ENCODE peak calls at places on chromosomes 16 and 17, in eight cellular contexts. W is bronchial epithelial cell, P is OCI-LY7, H is Panc1, Y is cardiac fibroblast, Q is AG04449, G is left ventricle myocardium inferior, M is PC-9. O is an unnamed sample.

GRCh38 chr17:422196-422930 is 69.8 kb upstream of the RPH3AL start:
- DNase-seq in M (no peak), G (no peak), Q (no peak), Y (no peak), H (no peak), W (no peak), P (no peak), O (no peak)

GRCh38 chr17:72760368-72760767 is 332.1 kb downstream of the SLC39A11 start:
- DNase-seq in W (no peak), Q (no peak), M (no peak), H (no peak), P (no peak), G (no peak), Y (no peak), O (no peak)

GRCh38 chr16:85174871-85175723 is 62.8 kb upstream of the CIBAR2 start:
- DNase-seq in Y (peak), H (no peak), M (no peak), G (no peak), P (no peak), W (no peak), Q (no peak), O (no peak)

GRCh38 chr17:61574542-61575351 is 16.3 kb downstream of the NACA2 start:
- DNase-seq in W (peak), G (no peak), H (no peak), Y (peak), M (peak), Q (no peak), P (peak), O (no peak)

GRCh38 chr16:25413962-25414361 is 156.3 kb upstream of the ZKSCAN2 start:
- DNase-seq in W (peak), G (no peak), H (no peak), P (no peak), Q (no peak), Y (peak), M (no peak), O (no peak)

GRCh38 chr16:30885196-30885595 is 8.7 kb downstream of the BCL7C start:
- DNase-seq in M (no peak), P (no peak), Q (no peak), Y (no peak), W (no peak), H (no peak), G (no peak), O (no peak)

GRCh38 chr17:43608313-43608712 is 53.4 kb downstream of the MEOX1 start:
- DNase-seq in G (no peak), H (no peak), W (peak), Q (no peak), Y (peak), M (no peak), P (no peak), O (peak)

GRCh38 chr16:19997264-19997663 is 76.4 kb downstream of the GPR139 start:
- DNase-seq in G (no peak), Y (no peak), W (no peak), P (no peak), M (no peak), Q (no peak), H (no peak), O (no peak)

GRCh38 chr16:69424935-69425784 is 741 bp downstream of the CYB5B start:
- DNase-seq in Q (no peak), Y (no peak), M (no peak), W (no peak), H (no peak), G (no peak), P (peak), O (no peak)

GRCh38 chr17:31510273-31511175 is 119.0 kb downstream of the RAB11FIP4 start:
- DNase-seq in G (peak), Q (no peak), Y (no peak), W (no peak), M (no peak), H (no peak), P (no peak), O (no peak)

GRCh38 chr17:33438136-33438535 is 145.0 kb upstream of the ASIC2 start:
- DNase-seq in H (no peak), W (peak), Q (no peak), Y (no peak), P (no peak), G (no peak), M (no peak), O (no peak)

GRCh38 chr16:54282202-54282922 is 4.2 kb downstream of the IRX3 start:
- DNase-seq in M (no peak), W (no peak), G (peak), Q (no peak), Y (no peak), P (no peak), H (no peak), O (no peak)

GRCh38 chr16:10984509-10984908 is 40.1 kb downstream of the CLEC16A start:
- DNase-seq in P (no peak), Y (peak), M (no peak), H (no peak), Q (no peak), G (no peak), W (no peak), O (no peak)

GRCh38 chr16:15672514-15673167 is 22.6 kb downstream of the NDE1 start:
- DNase-seq in W (peak), P (no peak), G (peak), Y (peak), Q (peak), H (no peak), M (peak), O (peak)

GRCh38 chr16:82694239-82694874 is 67.6 kb downstream of the CDH13 start:
- DNase-seq in W (peak), Q (peak), H (no peak), P (no peak), G (no peak), M (no peak), Y (peak), O (no peak)

GRCh38 chr17:17297217-17297616 is 6.0 kb upstream of the NT5M start:
- DNase-seq in P (no peak), G (no peak), W (peak), Y (peak), Q (peak), M (no peak), H (no peak), O (no peak)

GRCh38 chr17:31517524-31517923 is 126.0 kb downstream of the RAB11FIP4 start:
- DNase-seq in M (peak), W (no peak), G (no peak), H (no peak), Y (no peak), P (no peak), Q (no peak), O (no peak)

GRCh38 chr17:14067347-14067746 is 2.0 kb upstream of the COX10 start:
- DNase-seq in H (no peak), W (peak), G (no peak), Q (no peak), P (no peak), M (no peak), Y (no peak), O (no peak)

GRCh38 chr16:86018487-86018886 is 119.5 kb downstream of the IRF8 start:
- DNase-seq in M (no peak), Y (peak), W (no peak), H (no peak), Q (no peak), P (no peak), G (peak), O (peak)

GRCh38 chr16:75064403-75065148 is 52.0 kb downstream of the LDHD start:
- DNase-seq in Y (no peak), Q (no peak), M (peak), G (no peak), P (no peak), W (peak), H (no peak), O (no peak)

GRCh38 chr17:47732399-47733046 is 513 bp upstream of the TBX21 start:
- DNase-seq in M (no peak), Q (no peak), W (no peak), G (no peak), H (no peak), P (no peak), Y (no peak), O (no peak)

GRCh38 chr17:75181608-75182318 is 996 bp downstream of the SUMO2 start:
- DNase-seq in P (peak), G (peak), H (no peak), Y (no peak), W (no peak), M (peak), Q (no peak), O (no peak)

GRCh38 chr16:85557083-85557975 is 55.8 kb upstream of the GSE1 start:
- DNase-seq in G (no peak), M (peak), P (peak), W (peak), Q (no peak), Y (no peak), H (no peak), O (no peak)

GRCh38 chr17:48442819-48443218 is 12.8 kb upstream of the SKAP1 start:
- DNase-seq in Y (peak), P (no peak), W (peak), Q (no peak), H (no peak), G (no peak), M (no peak), O (no peak)

GRCh38 chr17:58284613-58285421 is 4.1 kb upstream of the MPO start:
- DNase-seq in W (no peak), Y (no peak), M (no peak), Q (no peak), H (no peak), P (no peak), G (no peak), O (no peak)

GRCh38 chr16:74449470-74449869 is 28.2 kb upstream of the CLEC18B start:
- DNase-seq in G (no peak), Y (peak), Q (peak), M (peak), P (no peak), W (peak), H (no peak), O (no peak)

GRCh38 chr16:57626420-57627170 is 1.8 kb upstream of the ADGRG1 start:
- DNase-seq in H (no peak), G (no peak), Y (no peak), Q (no peak), P (no peak), M (no peak), W (no peak), O (no peak)

GRCh38 chr17:30226878-30227277 is 8.6 kb downstream of the SLC6A4 start:
- DNase-seq in H (no peak), M (no peak), P (no peak), G (no peak), Q (no peak), W (no peak), Y (no peak), O (no peak)

GRCh38 chr17:76458580-76459490 is 5.9 kb upstream of the UBE2O start:
- DNase-seq in P (peak), M (peak), G (peak), W (peak), Q (no peak), H (no peak), Y (peak), O (no peak)

GRCh38 chr17:8324913-8325312 is 14.7 kb upstream of the ODF4 start:
- DNase-seq in M (no peak), G (no peak), Q (no peak), P (no peak), Y (no peak), W (no peak), H (no peak), O (no peak)

GRCh38 chr17:8322078-8322477 is 12.0 kb downstream of the ARHGEF15 start:
- DNase-seq in H (no peak), G (no peak), M (no peak), W (no peak), Y (no peak), Q (no peak), P (no peak), O (no peak)

GRCh38 chr17:8324132-8324531 is 14.1 kb downstream of the ARHGEF15 start:
- DNase-seq in G (no peak), M (no peak), H (no peak), P (no peak), W (no peak), Y (no peak), Q (no peak), O (no peak)

GRCh38 chr17:8332128-8332527 is 7.5 kb upstream of the ODF4 start:
- DNase-seq in H (no peak), Y (no peak), W (no peak), G (no peak), P (no peak), Q (no peak), M (no peak), O (no peak)

GRCh38 chr17:8326591-8327583 is 12.8 kb upstream of the ODF4 start:
- DNase-seq in Y (peak), G (peak), H (no peak), M (no peak), W (no peak), Q (no peak), P (no peak), O (no peak)
- TF ChIP-seq CTCF in Y (no peak), G (no peak), H (no peak), M (no peak), W (no peak), Q (no peak), P (no peak), O (no peak)

GRCh38 chr17:3658784-3659449 is 9.5 kb downstream of the TAX1BP3 start:
- DNase-seq in M (no peak), P (no peak), G (no peak), H (no peak), Y (no peak), W (no peak), Q (no peak), O (no peak)

GRCh38 chr17:3657874-3658783 is 10.2 kb downstream of the TAX1BP3 start:
- DNase-seq in M (no peak), H (no peak), P (no peak), Y (no peak), G (no peak), W (peak), Q (no peak), O (no peak)

GRCh38 chr17:3660311-3660891 is 8.0 kb downstream of the TAX1BP3 start:
- DNase-seq in M (no peak), Y (no peak), G (peak), Q (no peak), P (no peak), H (no peak), W (no peak), O (no peak)

GRCh38 chr17:3657588-3657869 is 10.8 kb downstream of the TAX1BP3 start:
- DNase-seq in W (no peak), M (no peak), G (no peak), Q (no peak), P (no peak), Y (no peak), H (no peak), O (no peak)

GRCh38 chr17:3659541-3660111 is 8.8 kb downstream of the TAX1BP3 start:
- DNase-seq in M (peak), H (no peak), G (peak), Y (peak), Q (no peak), W (peak), P (no peak), O (no peak)
- TF ChIP-seq CTCF in M (no peak), H (no peak), G (no peak), Y (peak), Q (no peak), W (peak), P (no peak), O (peak)

GRCh38 chr17:50911450-50911849 is 45.3 kb upstream of the TOB1 start:
- DNase-seq in Q (no peak), M (no peak), P (no peak), W (no peak), H (no peak), G (no peak), Y (no peak), O (no peak)

GRCh38 chr17:50909765-50910661 is 43.9 kb upstream of the TOB1 start:
- DNase-seq in Q (no peak), M (no peak), H (no peak), Y (no peak), W (no peak), G (no peak), P (no peak), O (no peak)

GRCh38 chr17:50914510-50914849 is 48.3 kb upstream of the TOB1 start:
- DNase-seq in G (no peak), Q (no peak), H (no peak), Y (no peak), P (no peak), M (no peak), W (no peak), O (no peak)

GRCh38 chr17:50913120-50913519 is 47.0 kb upstream of the TOB1 start:
- DNase-seq in Y (no peak), G (no peak), W (no peak), Q (no peak), P (no peak), M (no peak), H (no peak), O (no peak)

DNA sequence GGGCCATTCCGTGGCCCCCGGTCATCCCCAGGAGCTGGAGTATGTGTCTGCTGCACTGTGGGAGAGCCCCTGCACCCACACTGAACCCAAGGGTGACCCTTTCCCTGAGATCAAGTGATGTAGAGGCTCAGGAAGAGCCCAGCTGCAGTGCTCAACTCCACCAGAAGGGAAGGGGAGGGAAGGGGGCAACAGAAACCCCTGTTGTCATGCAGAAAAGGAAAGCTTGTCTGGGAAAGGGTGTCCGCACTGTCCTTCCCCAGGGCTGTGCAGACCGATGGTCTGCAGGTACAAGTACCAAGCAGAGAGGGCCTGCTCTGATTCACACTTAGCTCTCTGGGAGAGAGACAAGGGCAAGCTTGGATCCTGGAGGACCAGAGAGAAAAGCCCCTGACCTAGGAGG is 45.7 kb upstream of the TOB1 start:
- DNase-seq in Q (no peak), P (no peak), W (no peak), H (no peak), M (no peak), Y (no peak), G (no peak), O (no peak)
- TF ChIP-seq CTCF in Q (no peak), P (no peak), W (no peak), H (no peak), M (no peak), Y (no peak), G (no peak), O (no peak)

DNA sequence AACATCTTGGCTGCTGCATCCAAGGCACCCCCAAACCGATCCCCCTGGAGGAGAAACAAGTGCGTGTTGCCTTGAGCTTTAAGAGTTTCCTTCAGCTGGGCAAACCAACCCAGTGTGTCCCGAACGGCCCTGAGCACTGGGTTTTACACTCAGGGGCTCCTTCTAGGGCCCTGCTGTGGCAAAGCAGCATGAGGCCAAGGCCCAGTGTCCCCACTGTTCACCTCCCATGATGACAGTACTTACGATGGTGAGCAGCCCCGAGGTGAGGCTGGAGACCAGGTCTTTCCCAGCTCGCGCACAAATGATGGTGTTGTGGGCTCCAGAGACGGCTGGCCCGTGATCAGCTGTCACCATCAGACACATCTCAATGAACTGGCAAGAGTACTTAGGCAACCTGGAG is 6.6 kb upstream of the KLHL11 start:
- DNase-seq in H (no peak), M (no peak), Y (no peak), P (no peak), Q (no peak), W (no peak), G (no peak), O (no peak)
- TF ChIP-seq CTCF in H (no peak), M (no peak), Y (no peak), P (no peak), Q (no peak), W (no peak), G (no peak), O (no peak)

GRCh38 chr17:81302324-81302723 is 7.2 kb upstream of the SLC38A10 start:
- DNase-seq in W (no peak), Q (no peak), P (no peak), G (no peak), Y (no peak), H (no peak), M (no peak), O (no peak)

GRCh38 chr17:81304196-81305015 is 9.3 kb upstream of the SLC38A10 start:
- DNase-seq in P (no peak), W (no peak), Q (no peak), H (no peak), M (no peak), Y (no peak), G (no peak), O (no peak)

GRCh38 chr17:81303385-81303784 is 8.3 kb upstream of the SLC38A10 start:
- DNase-seq in Y (no peak), W (no peak), Q (no peak), M (no peak), P (no peak), G (no peak), H (no peak), O (no peak)

GRCh38 chr17:81301195-81302144 is 6.4 kb upstream of the SLC38A10 start:
- DNase-seq in G (no peak), P (no peak), Y (no peak), W (peak), Q (no peak), H (no peak), M (no peak), O (no peak)

DNA sequence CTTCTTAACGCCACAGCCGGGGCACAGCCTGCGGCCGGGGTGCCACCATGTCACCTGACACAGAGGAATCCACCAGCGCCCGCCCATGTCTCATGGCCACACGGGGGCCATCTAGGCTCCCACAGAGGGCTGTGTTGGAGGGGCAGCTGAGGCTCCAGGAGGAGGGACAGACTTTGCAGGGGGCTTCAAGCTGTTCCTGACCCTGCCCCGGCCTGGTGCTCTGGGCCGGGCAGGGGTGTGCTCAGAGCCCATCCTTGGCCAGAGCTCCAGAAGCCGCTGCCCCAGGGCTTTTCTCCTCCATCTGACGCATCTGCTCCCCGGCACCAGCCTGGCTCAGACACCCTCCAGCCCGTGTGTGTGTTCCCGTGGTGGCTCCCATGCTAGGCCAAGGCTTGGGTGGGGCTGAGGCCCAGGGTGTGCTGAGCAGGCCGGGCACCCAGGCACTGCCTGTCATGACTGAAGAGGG is 7.8 kb upstream of the SLC38A10 start:
- DNase-seq in H (no peak), M (peak), G (no peak), Q (no peak), W (no peak), P (no peak), Y (no peak), O (no peak)
- TF ChIP-seq CTCF in H (no peak), M (no peak), G (peak), Q (peak), W (no peak), P (peak), Y (no peak), O (no peak)

DNA sequence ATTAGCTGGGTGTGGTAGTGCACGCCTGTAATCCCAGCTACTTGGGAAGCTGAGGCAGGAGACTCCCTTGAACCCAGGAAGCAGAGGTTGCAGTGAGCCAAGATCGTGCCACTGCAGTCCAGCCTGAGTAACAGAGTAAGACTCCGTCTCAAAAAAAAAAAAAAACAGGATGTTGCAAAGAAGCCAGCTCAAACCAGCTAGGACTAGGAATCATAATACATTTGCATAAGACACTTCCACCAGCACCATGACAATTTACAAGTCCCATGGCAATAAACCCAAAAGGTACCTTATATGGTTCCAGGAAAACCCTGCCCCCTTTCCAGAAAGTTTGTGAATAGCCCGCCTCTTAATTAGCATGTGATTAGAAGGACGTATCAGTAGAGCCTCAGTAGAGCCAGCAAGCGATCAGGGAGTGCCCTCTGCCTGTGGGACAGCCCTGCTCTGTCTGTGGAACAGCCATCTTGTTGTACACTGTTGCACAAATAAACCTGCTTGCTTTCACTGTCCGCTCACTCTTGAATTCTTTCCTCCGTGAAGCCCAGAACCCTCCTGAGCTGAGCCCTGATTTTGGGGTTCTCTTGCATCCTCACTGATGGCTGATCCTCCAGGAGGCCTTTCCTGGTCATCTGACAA is 14.1 kb downstream of the NUPR1 start:
- DNase-seq in P (peak), G (no peak), M (no peak), Y (no peak), H (no peak), W (no peak), Q (no peak), O (no peak)
- TF ChIP-seq CTCF in P (peak), G (no peak), M (no peak), Y (no peak), H (no peak), W (no peak), Q (no peak), O (no peak)